ENCODE peak calls at places on chromosome 22, in four cellular contexts. B is fibroblast of pulmonary artery, Z is fibroblast of villous mesenchyme, D is HCT116. O is an unnamed sample.
A peak's percentile ranks its signal among the peaks of the same experiment; 100 is the strongest.

GRCh38 chr22:21904250-21904789 is 36.9 kb upstream of the MAPK1 start:
- DNase-seq in D (no peak), Z (no peak), B (no peak), O (no peak)

GRCh38 chr22:39469326-39469680 is 12.5 kb downstream of the MGAT3 start:
- DNase-seq in D (no peak), B (no peak), Z (no peak), O (no peak)

GRCh38 chr22:30655532-30655931 is 12.1 kb downstream of the DUSP18 start:
- DNase-seq in Z (no peak), B (no peak), D (no peak), O (no peak)

GRCh38 chr22:43796567-43796966 is 15.5 kb downstream of the EFCAB6 start:
- DNase-seq in D (peak; percentile 6), B (peak; percentile 80), Z (peak; percentile 58), O (peak; percentile 58)

GRCh38 chr22:43228330-43228729 is 41.4 kb upstream of the TTLL12 start:
- DNase-seq in B (peak; percentile 35), D (peak; percentile 10), Z (peak; percentile 26), O (peak; percentile 16)

GRCh38 chr22:39535302-39535805 is 2.8 kb upstream of the RPS19BP1 start:
- DNase-seq in Z (no peak), B (no peak), D (no peak), O (no peak)

GRCh38 chr22:41181349-41182241 is 23.5 kb upstream of the L3MBTL2 start:
- DNase-seq in B (peak; percentile 67), Z (peak; percentile 82), D (no peak), O (peak; percentile 74)

GRCh38 chr22:28435271-28435825 is 244.3 kb downstream of the TTC28 start:
- DNase-seq in Z (no peak), D (no peak), B (no peak), O (no peak)

GRCh38 chr22:35400335-35400680 is 368 bp downstream of the MCM5 start:
- DNase-seq in B (no peak), Z (no peak), D (no peak), O (no peak)

GRCh38 chr22:43482310-43482625 is 70.5 kb downstream of the MPPED1 start:
- DNase-seq in Z (no peak), B (no peak), D (no peak), O (no peak)

GRCh38 chr22:50281957-50282356 is 11.8 kb upstream of the MAPK11 start:
- DNase-seq in B (no peak), D (no peak), Z (no peak), O (no peak)

GRCh38 chr22:19844423-19845368 is 10.0 kb downstream of the GNB1L start:
- DNase-seq in B (peak; percentile 47), Z (peak; percentile 22), D (no peak), O (no peak)

GRCh38 chr22:29269230-29269604 is 1.1 kb downstream of the EWSR1 start:
- DNase-seq in D (no peak), B (no peak), Z (peak; percentile 18), O (no peak)

GRCh38 chr22:46967445-46968358 is 205.3 kb downstream of the TBC1D22A start:
- DNase-seq in Z (no peak), D (no peak), B (no peak), O (no peak)

GRCh38 chr22:46079861-46080821 is 70.2 kb upstream of the PPARA start:
- DNase-seq in Z (peak; percentile 80), B (no peak), D (no peak), O (no peak)

GRCh38 chr22:17794726-17795125 is 20.5 kb upstream of the BID start:
- DNase-seq in D (no peak), B (no peak), Z (no peak), O (no peak)

GRCh38 chr22:49367016-49367697 is 460.5 kb downstream of the BRD1 start:
- DNase-seq in D (no peak), B (no peak), Z (no peak), O (no peak)

GRCh38 chr22:44301039-44301438 is 11.7 kb downstream of the SHISAL1 start:
- DNase-seq in B (no peak), D (no peak), Z (no peak), O (no peak)

GRCh38 chr22:44446483-44446882 is 51.5 kb downstream of the RTL6 start:
- DNase-seq in D (no peak), B (no peak), Z (no peak), O (no peak)

GRCh38 chr22:27990451-27990840 is 71.4 kb upstream of the PITPNB start:
- DNase-seq in D (no peak), B (no peak), Z (no peak), O (no peak)

GRCh38 chr22:39524089-39524752 is 3.9 kb downstream of the ATF4 start:
- DNase-seq in Z (no peak), D (no peak), B (no peak), O (no peak)

GRCh38 chr22:36419177-36419911 is 31.6 kb upstream of the MYH9 start:
- DNase-seq in B (peak; percentile 78), Z (peak; percentile 100), D (no peak), O (peak; percentile 96)

GRCh38 chr22:23066200-23067022 is 3.9 kb upstream of the GNAZ start:
- DNase-seq in B (no peak), D (no peak), Z (no peak), O (no peak)

GRCh38 chr22:35839811-35840739 is 122.4 kb downstream of the APOL5 start:
- DNase-seq in Z (peak; percentile 96), D (peak; percentile 95), B (peak; percentile 98), O (peak; percentile 98)

GRCh38 chr22:25139062-25139461 is 60.6 kb upstream of the CRYBB3 start:
- DNase-seq in Z (no peak), D (no peak), B (peak; percentile 62), O (peak; percentile 13)

GRCh38 chr22:50702261-50702671 is 29.6 kb downstream of the SHANK3 start:
- DNase-seq in Z (no peak), B (no peak), D (no peak), O (no peak)

GRCh38 chr22:38705235-38706100 is at the start of gene GTPBP1:
- DNase-seq in D (peak; percentile 100), B (peak; percentile 100), Z (peak; percentile 100), O (peak; percentile 100)

GRCh38 chr22:36565686-36566085 is 36.7 kb upstream of the EIF3D start:
- DNase-seq in Z (no peak), B (no peak), D (no peak), O (no peak)

O was measured in amniotic epithelial cell.